ENCODE peak calls at places on chromosomes 12 and 14, in ten cellular contexts. One of them, this sample, is unnamed.

GRCh38 chr14:99057684-99058083 is 214.3 kb downstream of the BCL11B start:
- DNase-seq in fibroblast of mammary gland: no peak
- DNase-seq in cardiac fibroblast: no peak
- DNase-seq in trophoblast cell: no peak
- DNase-seq in CD4-positive, alpha-beta memory T cell: no peak
- DNase-seq in mammary epithelial cell: no peak
- DNase-seq in mucosa of descending colon: no peak
- DNase-seq in Peyer's patch: no peak
- DNase-seq in right atrium auricular region: no peak
- DNase-seq in tibial nerve: no peak
- DNase-seq in this sample: no peak

GRCh38 chr14:54776361-54777001 is 126.1 kb downstream of the GCH1 start:
- DNase-seq in fibroblast of mammary gland: peak; percentile 28
- DNase-seq in cardiac fibroblast: peak; percentile 53
- DNase-seq in trophoblast cell: no peak
- DNase-seq in CD4-positive, alpha-beta memory T cell: no peak
- DNase-seq in mammary epithelial cell: peak; percentile 63
- DNase-seq in mucosa of descending colon: peak; percentile 36
- DNase-seq in Peyer's patch: peak; percentile 83
- DNase-seq in right atrium auricular region: no peak
- DNase-seq in tibial nerve: no peak
- DNase-seq in this sample: peak; percentile 73

GRCh38 chr14:92315050-92315785 is 7.7 kb upstream of the SLC24A4 start:
- DNase-seq in fibroblast of mammary gland: no peak
- DNase-seq in cardiac fibroblast: no peak
- DNase-seq in trophoblast cell: no peak
- DNase-seq in CD4-positive, alpha-beta memory T cell: no peak
- DNase-seq in mammary epithelial cell: no peak
- DNase-seq in mucosa of descending colon: no peak
- DNase-seq in Peyer's patch: no peak
- DNase-seq in right atrium auricular region: no peak
- DNase-seq in tibial nerve: no peak
- DNase-seq in this sample: no peak

GRCh38 chr12:116366456-116366776 is 88.9 kb upstream of the MED13L start:
- DNase-seq in fibroblast of mammary gland: no peak
- DNase-seq in cardiac fibroblast: no peak
- DNase-seq in trophoblast cell: peak; percentile 74
- DNase-seq in CD4-positive, alpha-beta memory T cell: no peak
- DNase-seq in mammary epithelial cell: no peak
- DNase-seq in mucosa of descending colon: peak; percentile 38
- DNase-seq in Peyer's patch: no peak
- DNase-seq in right atrium auricular region: no peak
- DNase-seq in tibial nerve: no peak
- DNase-seq in this sample: no peak

GRCh38 chr12:108843187-108843586 is 14.2 kb downstream of the SSH1 start:
- DNase-seq in fibroblast of mammary gland: no peak
- DNase-seq in cardiac fibroblast: no peak
- DNase-seq in trophoblast cell: no peak
- DNase-seq in CD4-positive, alpha-beta memory T cell: no peak
- DNase-seq in mammary epithelial cell: no peak
- DNase-seq in mucosa of descending colon: no peak
- DNase-seq in Peyer's patch: no peak
- DNase-seq in right atrium auricular region: no peak
- DNase-seq in tibial nerve: no peak
- DNase-seq in this sample: no peak

GRCh38 chr12:1517007-1517406 is 77.4 kb downstream of the FBXL14 start:
- DNase-seq in fibroblast of mammary gland: peak; percentile 96
- DNase-seq in cardiac fibroblast: peak; percentile 66
- DNase-seq in trophoblast cell: peak; percentile 73
- DNase-seq in CD4-positive, alpha-beta memory T cell: no peak
- DNase-seq in mammary epithelial cell: peak; percentile 93
- DNase-seq in mucosa of descending colon: no peak
- DNase-seq in Peyer's patch: peak; percentile 32
- DNase-seq in right atrium auricular region: no peak
- DNase-seq in tibial nerve: no peak
- DNase-seq in this sample: no peak

GRCh38 chr14:75402867-75403413 is 24.9 kb upstream of the JDP2 start:
- DNase-seq in fibroblast of mammary gland: no peak
- DNase-seq in cardiac fibroblast: peak; percentile 21
- DNase-seq in trophoblast cell: no peak
- DNase-seq in CD4-positive, alpha-beta memory T cell: no peak
- DNase-seq in mammary epithelial cell: no peak
- DNase-seq in mucosa of descending colon: no peak
- DNase-seq in Peyer's patch: no peak
- DNase-seq in right atrium auricular region: no peak
- DNase-seq in tibial nerve: no peak
- DNase-seq in this sample: no peak

GRCh38 chr12:106417926-106418910 is 60.7 kb downstream of the POLR3B start:
- DNase-seq in fibroblast of mammary gland: peak; percentile 69
- DNase-seq in cardiac fibroblast: peak; percentile 86
- DNase-seq in trophoblast cell: peak; percentile 80
- DNase-seq in CD4-positive, alpha-beta memory T cell: no peak
- DNase-seq in mammary epithelial cell: peak; percentile 62
- DNase-seq in mucosa of descending colon: no peak
- DNase-seq in Peyer's patch: no peak
- DNase-seq in right atrium auricular region: no peak
- DNase-seq in tibial nerve: no peak
- DNase-seq in this sample: no peak

GRCh38 chr12:106032141-106032925 is 106.4 kb downstream of the NUAK1 start:
- DNase-seq in fibroblast of mammary gland: no peak
- DNase-seq in cardiac fibroblast: peak; percentile 33
- DNase-seq in trophoblast cell: peak; percentile 92
- DNase-seq in CD4-positive, alpha-beta memory T cell: no peak
- DNase-seq in mammary epithelial cell: peak; percentile 7
- DNase-seq in mucosa of descending colon: no peak
- DNase-seq in Peyer's patch: no peak
- DNase-seq in right atrium auricular region: no peak
- DNase-seq in tibial nerve: no peak
- DNase-seq in this sample: no peak

GRCh38 chr14:96055065-96055752 is 16.0 kb downstream of the C14orf132 start:
- DNase-seq in fibroblast of mammary gland: peak; percentile 69
- DNase-seq in cardiac fibroblast: no peak
- DNase-seq in trophoblast cell: no peak
- DNase-seq in CD4-positive, alpha-beta memory T cell: no peak
- DNase-seq in mammary epithelial cell: no peak
- DNase-seq in mucosa of descending colon: no peak
- DNase-seq in Peyer's patch: no peak
- DNase-seq in right atrium auricular region: no peak
- DNase-seq in tibial nerve: no peak
- DNase-seq in this sample: no peak

GRCh38 chr12:49647280-49647679 is 23.9 kb downstream of the PRPF40B start:
- DNase-seq in fibroblast of mammary gland: no peak
- DNase-seq in cardiac fibroblast: no peak
- DNase-seq in trophoblast cell: no peak
- DNase-seq in CD4-positive, alpha-beta memory T cell: no peak
- DNase-seq in mammary epithelial cell: no peak
- DNase-seq in mucosa of descending colon: no peak
- DNase-seq in Peyer's patch: no peak
- DNase-seq in right atrium auricular region: no peak
- DNase-seq in tibial nerve: no peak
- DNase-seq in this sample: peak; percentile 54

GRCh38 chr14:98185036-98185435 is 1087.0 kb downstream of the BCL11B start:
- DNase-seq in fibroblast of mammary gland: no peak
- DNase-seq in cardiac fibroblast: no peak
- DNase-seq in trophoblast cell: no peak
- DNase-seq in CD4-positive, alpha-beta memory T cell: no peak
- DNase-seq in mammary epithelial cell: no peak
- DNase-seq in mucosa of descending colon: no peak
- DNase-seq in Peyer's patch: no peak
- DNase-seq in right atrium auricular region: no peak
- DNase-seq in tibial nerve: no peak
- DNase-seq in this sample: no peak

GRCh38 chr12:30753233-30753632 is 1.5 kb downstream of the CAPRIN2 start:
- DNase-seq in fibroblast of mammary gland: peak; percentile 54
- DNase-seq in cardiac fibroblast: peak; percentile 63
- DNase-seq in trophoblast cell: no peak
- DNase-seq in CD4-positive, alpha-beta memory T cell: no peak
- DNase-seq in mammary epithelial cell: peak; percentile 13
- DNase-seq in mucosa of descending colon: no peak
- DNase-seq in Peyer's patch: no peak
- DNase-seq in right atrium auricular region: no peak
- DNase-seq in tibial nerve: no peak
- DNase-seq in this sample: no peak

GRCh38 chr12:65232490-65233077 is 45.9 kb upstream of the MSRB3 start:
- DNase-seq in fibroblast of mammary gland: peak; percentile 48
- DNase-seq in cardiac fibroblast: peak; percentile 51
- DNase-seq in trophoblast cell: peak; percentile 44
- DNase-seq in CD4-positive, alpha-beta memory T cell: peak; percentile 8
- DNase-seq in mammary epithelial cell: peak; percentile 11
- DNase-seq in mucosa of descending colon: no peak
- DNase-seq in Peyer's patch: no peak
- DNase-seq in right atrium auricular region: no peak
- DNase-seq in tibial nerve: no peak
- DNase-seq in this sample: no peak

GRCh38 chr12:15977999-15978398 is 66.9 kb downstream of the DERA start:
- DNase-seq in fibroblast of mammary gland: no peak
- DNase-seq in cardiac fibroblast: no peak
- DNase-seq in trophoblast cell: no peak
- DNase-seq in CD4-positive, alpha-beta memory T cell: no peak
- DNase-seq in mammary epithelial cell: no peak
- DNase-seq in mucosa of descending colon: no peak
- DNase-seq in Peyer's patch: no peak
- DNase-seq in right atrium auricular region: no peak
- DNase-seq in tibial nerve: no peak
- DNase-seq in this sample: no peak

GRCh38 chr12:100741084-100741711 is 53.4 kb upstream of the ANO4 start:
- DNase-seq in fibroblast of mammary gland: peak; percentile 41
- DNase-seq in cardiac fibroblast: peak; percentile 43
- DNase-seq in trophoblast cell: peak; percentile 72
- DNase-seq in CD4-positive, alpha-beta memory T cell: no peak
- DNase-seq in mammary epithelial cell: peak; percentile 26
- DNase-seq in mucosa of descending colon: no peak
- DNase-seq in Peyer's patch: peak; percentile 52
- DNase-seq in right atrium auricular region: no peak
- DNase-seq in tibial nerve: no peak
- DNase-seq in this sample: no peak

GRCh38 chr12:65510584-65511050 is 232.1 kb downstream of the MSRB3 start:
- DNase-seq in fibroblast of mammary gland: peak; percentile 37
- DNase-seq in cardiac fibroblast: peak; percentile 82
- DNase-seq in trophoblast cell: no peak
- DNase-seq in CD4-positive, alpha-beta memory T cell: no peak
- DNase-seq in mammary epithelial cell: no peak
- DNase-seq in mucosa of descending colon: peak; percentile 33
- DNase-seq in Peyer's patch: peak; percentile 57
- DNase-seq in right atrium auricular region: peak; percentile 62
- DNase-seq in tibial nerve: peak; percentile 23
- DNase-seq in this sample: peak; percentile 43

GRCh38 chr14:70812124-70812818 is 3.0 kb upstream of the MAP3K9 start:
- DNase-seq in fibroblast of mammary gland: no peak
- DNase-seq in cardiac fibroblast: no peak
- DNase-seq in trophoblast cell: peak; percentile 89
- DNase-seq in CD4-positive, alpha-beta memory T cell: no peak
- DNase-seq in mammary epithelial cell: no peak
- DNase-seq in mucosa of descending colon: no peak
- DNase-seq in Peyer's patch: no peak
- DNase-seq in right atrium auricular region: no peak
- DNase-seq in tibial nerve: no peak
- DNase-seq in this sample: no peak
- H3K4me3 ChIP-seq in fibroblast of mammary gland: no peak overlapping the region
- H3K4me3 ChIP-seq in cardiac fibroblast: no peak overlapping the region
- H3K4me3 ChIP-seq in trophoblast cell: no peak overlapping the region
- H3K4me3 ChIP-seq in CD4-positive, alpha-beta memory T cell: no peak overlapping the region
- H3K4me3 ChIP-seq in mammary epithelial cell: peak overlapping the region; percentile 89
- H3K4me3 ChIP-seq in mucosa of descending colon: no peak overlapping the region
- H3K4me3 ChIP-seq in Peyer's patch: no peak overlapping the region
- H3K4me3 ChIP-seq in right atrium auricular region: no peak overlapping the region
- H3K4me3 ChIP-seq in tibial nerve: no peak overlapping the region
- H3K4me3 ChIP-seq in this sample: no peak overlapping the region

DNA sequence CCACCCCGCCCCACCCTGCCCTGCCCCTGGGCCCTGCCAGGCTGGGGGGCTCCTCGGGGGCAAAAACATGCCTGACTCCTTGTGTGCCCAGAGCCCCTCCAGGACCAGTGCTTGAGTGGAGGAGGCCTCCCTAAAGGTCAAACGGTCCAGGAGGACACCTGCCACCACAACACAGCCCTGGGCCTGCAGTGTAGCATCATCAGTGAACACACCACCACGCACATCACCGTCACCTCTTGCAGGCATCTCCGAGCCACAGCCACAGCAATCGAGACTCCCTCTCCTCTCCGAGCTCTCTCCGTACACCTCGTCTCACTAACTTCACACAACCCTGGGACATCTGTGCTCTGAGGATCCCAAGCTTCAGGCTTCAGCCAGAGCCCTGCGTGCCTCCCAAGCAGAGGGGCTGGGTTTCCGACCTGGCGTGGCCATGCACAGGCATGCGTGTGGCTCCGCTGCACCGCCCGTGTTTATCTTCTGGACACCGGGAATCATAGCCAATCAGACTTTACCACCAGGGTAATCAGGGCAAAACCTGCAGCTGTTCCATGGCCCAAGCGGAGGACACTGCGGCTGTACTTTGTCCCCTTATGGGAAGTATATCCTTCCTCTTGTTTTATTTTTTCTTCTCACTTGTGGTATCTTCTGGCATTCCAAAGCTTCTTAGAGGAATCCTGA is 6.2 kb upstream of the DIO3 start:
- DNase-seq in fibroblast of mammary gland: no peak
- DNase-seq in cardiac fibroblast: no peak
- DNase-seq in trophoblast cell: no peak
- DNase-seq in CD4-positive, alpha-beta memory T cell: no peak
- DNase-seq in mammary epithelial cell: no peak
- DNase-seq in mucosa of descending colon: peak; percentile 75
- DNase-seq in Peyer's patch: peak; percentile 71
- DNase-seq in right atrium auricular region: no peak
- DNase-seq in tibial nerve: no peak
- DNase-seq in this sample: no peak
- H3K4me3 ChIP-seq in fibroblast of mammary gland: no peak overlapping the region
- H3K4me3 ChIP-seq in cardiac fibroblast: no peak overlapping the region
- H3K4me3 ChIP-seq in trophoblast cell: no peak overlapping the region
- H3K4me3 ChIP-seq in CD4-positive, alpha-beta memory T cell: no peak overlapping the region
- H3K4me3 ChIP-seq in mammary epithelial cell: no peak overlapping the region
- H3K4me3 ChIP-seq in mucosa of descending colon: no peak overlapping the region
- H3K4me3 ChIP-seq in Peyer's patch: no peak overlapping the region
- H3K4me3 ChIP-seq in right atrium auricular region: no peak overlapping the region
- H3K4me3 ChIP-seq in tibial nerve: no peak overlapping the region
- H3K4me3 ChIP-seq in this sample: no peak overlapping the region

DNA sequence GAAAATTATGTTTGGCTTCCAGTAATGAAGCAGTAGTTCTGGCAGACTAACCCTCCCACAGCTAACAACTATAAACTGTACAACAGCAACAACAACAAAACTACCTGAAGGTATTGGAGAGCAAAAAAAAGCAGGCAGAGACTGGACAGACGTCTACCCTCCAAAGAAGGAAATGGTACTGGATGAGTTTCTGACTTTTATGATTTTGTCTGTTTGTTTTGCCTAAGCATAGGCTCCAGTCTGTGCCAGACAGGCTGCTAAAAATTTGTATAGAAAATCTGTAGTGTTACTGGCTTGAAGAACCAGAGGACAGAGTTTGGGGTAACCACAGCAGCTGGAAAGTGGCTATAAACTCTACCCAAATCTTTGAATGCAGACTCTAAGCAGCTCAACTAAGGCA is 131.3 kb downstream of the SLC25A47 start:
- DNase-seq in fibroblast of mammary gland: no peak
- DNase-seq in cardiac fibroblast: no peak
- DNase-seq in trophoblast cell: no peak
- DNase-seq in CD4-positive, alpha-beta memory T cell: no peak
- DNase-seq in mammary epithelial cell: no peak
- DNase-seq in mucosa of descending colon: no peak
- DNase-seq in Peyer's patch: no peak
- DNase-seq in right atrium auricular region: no peak
- DNase-seq in tibial nerve: no peak
- DNase-seq in this sample: no peak
- H3K4me3 ChIP-seq in fibroblast of mammary gland: no peak overlapping the region
- H3K4me3 ChIP-seq in cardiac fibroblast: no peak overlapping the region
- H3K4me3 ChIP-seq in trophoblast cell: no peak overlapping the region
- H3K4me3 ChIP-seq in CD4-positive, alpha-beta memory T cell: no peak overlapping the region
- H3K4me3 ChIP-seq in mammary epithelial cell: no peak overlapping the region
- H3K4me3 ChIP-seq in mucosa of descending colon: no peak overlapping the region
- H3K4me3 ChIP-seq in Peyer's patch: no peak overlapping the region
- H3K4me3 ChIP-seq in right atrium auricular region: no peak overlapping the region
- H3K4me3 ChIP-seq in tibial nerve: no peak overlapping the region
- H3K4me3 ChIP-seq in this sample: no peak overlapping the region

GRCh38 chr14:56803816-56804535 is 6.3 kb downstream of the OTX2 start:
- DNase-seq in fibroblast of mammary gland: no peak
- DNase-seq in cardiac fibroblast: no peak
- DNase-seq in trophoblast cell: no peak
- DNase-seq in CD4-positive, alpha-beta memory T cell: no peak
- DNase-seq in mammary epithelial cell: no peak
- DNase-seq in mucosa of descending colon: no peak
- DNase-seq in Peyer's patch: no peak
- DNase-seq in right atrium auricular region: no peak
- DNase-seq in tibial nerve: no peak
- DNase-seq in this sample: no peak
- H3K4me3 ChIP-seq in fibroblast of mammary gland: no peak overlapping the region
- H3K4me3 ChIP-seq in cardiac fibroblast: no peak overlapping the region
- H3K4me3 ChIP-seq in trophoblast cell: no peak overlapping the region
- H3K4me3 ChIP-seq in CD4-positive, alpha-beta memory T cell: no peak overlapping the region
- H3K4me3 ChIP-seq in mammary epithelial cell: no peak overlapping the region
- H3K4me3 ChIP-seq in mucosa of descending colon: no peak overlapping the region
- H3K4me3 ChIP-seq in Peyer's patch: no peak overlapping the region
- H3K4me3 ChIP-seq in right atrium auricular region: no peak overlapping the region
- H3K4me3 ChIP-seq in tibial nerve: no peak overlapping the region
- H3K4me3 ChIP-seq in this sample: no peak overlapping the region